ENCODE peak calls at places on chromosomes 3 and 15, in eight cellular contexts. A, W, G, F, T, I, J and C are unnamed samples.

GRCh38 chr15:43799209-43799944 is 643 bp downstream of the SERINC4 start:
- DNase-seq in A (peak; percentile 75), W (no peak), G (no peak), F (no peak), T (no peak), I (no peak), J (no peak), C (peak; percentile 49)

GRCh38 chr3:134369231-134369741 is 5.0 kb downstream of the AMOTL2 start:
- DNase-seq in A (no peak), W (no peak), G (peak; percentile 91), F (no peak), T (no peak), I (no peak), J (no peak), C (no peak)

GRCh38 chr3:34793066-34793465 is 846.3 kb upstream of the ARPP21 start:
- DNase-seq in A (no peak), W (no peak), G (no peak), F (no peak), T (no peak), I (no peak), J (no peak), C (no peak)

GRCh38 chr15:101201411-101202174 is 50.3 kb downstream of the CHSY1 start:
- DNase-seq in A (no peak), W (no peak), G (peak; percentile 96), F (peak; percentile 97), T (peak; percentile 88), I (no peak), J (peak; percentile 98), C (peak; percentile 45)

GRCh38 chr3:142117452-142117851 is 31.9 kb downstream of the TFDP2 start:
- DNase-seq in A (no peak), W (no peak), G (no peak), F (no peak), T (no peak), I (no peak), J (no peak), C (no peak)

GRCh38 chr3:190127797-190128196 is 7.1 kb upstream of the P3H2 start:
- DNase-seq in A (no peak), W (no peak), G (no peak), F (no peak), T (no peak), I (no peak), J (no peak), C (no peak)

GRCh38 chr3:177601120-177601519 is 403.8 kb upstream of the TBL1XR1 start:
- DNase-seq in A (no peak), W (no peak), G (no peak), F (no peak), T (no peak), I (no peak), J (no peak), C (no peak)

GRCh38 chr3:43505351-43505750 is 116.5 kb downstream of the ANO10 start:
- DNase-seq in A (no peak), W (no peak), G (peak; percentile 39), F (no peak), T (no peak), I (no peak), J (no peak), C (no peak)

GRCh38 chr3:141302364-141303141 is 65.8 kb upstream of the ZBTB38 start:
- DNase-seq in A (no peak), W (no peak), G (peak; percentile 84), F (no peak), T (no peak), I (no peak), J (peak; percentile 92), C (no peak)